ENCODE peak calls at places on chromosomes 4 and X, in nine cellular contexts. W, S, P, I, Z, M, T, L and D are unnamed samples.

GRCh38 chr4:40305329-40306193 is 29.6 kb upstream of the CHRNA9 start:
- DNase-seq in W (no peak), S (no peak), P (no peak), I (no peak), Z (no peak), M (peak; percentile 74), T (no peak), L (no peak), D (no peak)

GRCh38 chr4:125432078-125432477 is 117.3 kb downstream of the FAT4 start:
- DNase-seq in W (no peak), S (no peak), P (no peak), I (no peak), Z (peak; percentile 11), M (no peak), T (peak; percentile 88), L (no peak), D (no peak)

GRCh38 chr4:76458829-76459228 is 23.8 kb downstream of the SHROOM3 start:
- DNase-seq in W (no peak), S (no peak), P (no peak), I (no peak), Z (no peak), M (no peak), T (peak; percentile 56), L (no peak), D (no peak)

GRCh38 chrX:41381685-41382084 is 47.7 kb downstream of the DDX3X start:
- DNase-seq in W (no peak), S (peak; percentile 47), P (peak; percentile 78), I (no peak), Z (peak; percentile 74), M (no peak), T (peak; percentile 61), L (peak; percentile 18), D (no peak)

GRCh38 chrX:151505796-151506195 is 57.7 kb upstream of the PASD1 start:
- DNase-seq in W (no peak), S (no peak), P (no peak), I (no peak), Z (no peak), M (peak; percentile 24), T (peak; percentile 53), L (no peak), D (peak; percentile 11)

GRCh38 chr4:87268401-87268800 is 48.0 kb upstream of the KLHL8 start:
- DNase-seq in W (no peak), S (no peak), P (no peak), I (no peak), Z (no peak), M (no peak), T (no peak), L (no peak), D (no peak)

GRCh38 chr4:88549815-88550214 is 26.2 kb upstream of the PYURF start:
- DNase-seq in W (no peak), S (no peak), P (no peak), I (no peak), Z (no peak), M (no peak), T (no peak), L (no peak), D (no peak)

GRCh38 chrX:2689773-2690666 is 1.1 kb upstream of the CD99 start:
- DNase-seq in W (no peak), S (peak; percentile 83), P (no peak), I (no peak), Z (no peak), M (no peak), T (no peak), L (no peak), D (peak; percentile 65)

GRCh38 chrX:48794993-48795501 is 6.8 kb upstream of the HDAC6 start:
- DNase-seq in W (no peak), S (no peak), P (peak; percentile 77), I (no peak), Z (peak; percentile 55), M (no peak), T (peak; percentile 41), L (no peak), D (no peak)

GRCh38 chr4:38674206-38675144 is 10.5 kb downstream of the KLF3 start:
- DNase-seq in W (no peak), S (no peak), P (no peak), I (no peak), Z (no peak), M (no peak), T (peak; percentile 59), L (no peak), D (peak; percentile 30)

GRCh38 chr4:102772738-102773340 is 12.1 kb upstream of the MANBA start:
- DNase-seq in W (no peak), S (no peak), P (no peak), I (no peak), Z (no peak), M (no peak), T (no peak), L (no peak), D (no peak)

GRCh38 chr4:128349921-128350320 is 62.3 kb upstream of the PGRMC2 start:
- DNase-seq in W (no peak), S (no peak), P (no peak), I (no peak), Z (peak; percentile 36), M (no peak), T (no peak), L (no peak), D (no peak)

GRCh38 chr4:24912252-24913098 is at the start of gene CCDC149:
- DNase-seq in W (no peak), S (peak; percentile 87), P (peak; percentile 93), I (no peak), Z (peak; percentile 81), M (no peak), T (peak; percentile 89), L (peak; percentile 64), D (peak; percentile 95)

GRCh38 chrX:149982310-149982709 is 44.0 kb upstream of the EOLA2 start:
- DNase-seq in W (no peak), S (no peak), P (no peak), I (no peak), Z (no peak), M (no peak), T (peak; percentile 8), L (no peak), D (no peak)

GRCh38 chr4:16667464-16667863 is 231.0 kb downstream of the LDB2 start:
- DNase-seq in W (no peak), S (no peak), P (no peak), I (no peak), Z (peak; percentile 43), M (no peak), T (no peak), L (no peak), D (no peak)

GRCh38 chr4:52750819-52751348 is 341 bp downstream of the ERVMER34-1 start:
- DNase-seq in W (peak; percentile 16), S (peak; percentile 45), P (no peak), I (no peak), Z (peak; percentile 19), M (peak; percentile 32), T (peak; percentile 42), L (no peak), D (peak; percentile 32)

GRCh38 chrX:150966235-150966634 is 16.9 kb upstream of the HMGB3 start:
- DNase-seq in W (no peak), S (no peak), P (peak; percentile 40), I (no peak), Z (no peak), M (no peak), T (no peak), L (no peak), D (no peak)

GRCh38 chrX:53256446-53257041 is 24.8 kb downstream of the IQSEC2 start:
- DNase-seq in W (no peak), S (no peak), P (no peak), I (no peak), Z (no peak), M (no peak), T (peak; percentile 53), L (no peak), D (no peak)

GRCh38 chr4:72951628-72952027 is 117.9 kb downstream of the COX18 start:
- DNase-seq in W (no peak), S (no peak), P (no peak), I (no peak), Z (no peak), M (no peak), T (no peak), L (no peak), D (no peak)

GRCh38 chrX:106999002-106999975 is 723 bp downstream of the MORC4 start:
- DNase-seq in W (peak; percentile 49), S (peak; percentile 62), P (no peak), I (peak; percentile 9), Z (peak; percentile 19), M (peak; percentile 63), T (peak; percentile 60), L (peak; percentile 28), D (peak; percentile 71)

GRCh38 chr4:101790521-101791188 is at the start of gene BANK1:
- DNase-seq in W (peak; percentile 14), S (peak; percentile 63), P (peak; percentile 82), I (no peak), Z (peak; percentile 23), M (peak; percentile 14), T (peak; percentile 86), L (no peak), D (peak; percentile 32)

GRCh38 chrX:40734956-40735317 is 405 bp downstream of the MED14 start:
- DNase-seq in W (no peak), S (no peak), P (no peak), I (no peak), Z (no peak), M (peak; percentile 29), T (no peak), L (no peak), D (peak; percentile 9)

GRCh38 chr4:143359794-143360193 is 23.1 kb downstream of the GAB1 start:
- DNase-seq in W (no peak), S (no peak), P (no peak), I (no peak), Z (no peak), M (peak; percentile 22), T (no peak), L (no peak), D (no peak)

GRCh38 chr4:145298885-145299284 is 118.5 kb upstream of the OTUD4 start:
- DNase-seq in W (no peak), S (no peak), P (no peak), I (no peak), Z (no peak), M (no peak), T (no peak), L (no peak), D (peak; percentile 17)

GRCh38 chr4:173333658-173334084 is 487 bp downstream of the HMGB2 start:
- DNase-seq in W (no peak), S (peak; percentile 80), P (peak; percentile 93), I (peak; percentile 38), Z (peak; percentile 15), M (peak; percentile 52), T (peak; percentile 42), L (peak; percentile 29), D (peak; percentile 58)

GRCh38 chr4:2042207-2042946 is 16.8 kb upstream of the NAT8L start:
- DNase-seq in W (peak; percentile 38), S (peak; percentile 67), P (peak; percentile 78), I (peak; percentile 34), Z (peak; percentile 61), M (peak; percentile 38), T (no peak), L (no peak), D (no peak)

GRCh38 chrX:98371994-98372393 is 1488.3 kb downstream of the RPA4 start:
- DNase-seq in W (no peak), S (no peak), P (no peak), I (no peak), Z (no peak), M (no peak), T (peak; percentile 58), L (no peak), D (no peak)

GRCh38 chr4:80184791-80185756 is 12.2 kb upstream of the PRDM8 start:
- DNase-seq in W (peak; percentile 27), S (no peak), P (peak; percentile 72), I (no peak), Z (peak; percentile 54), M (no peak), T (peak; percentile 8), L (no peak), D (no peak)

GRCh38 chrX:64792598-64793337 is 183.5 kb downstream of the ZC4H2 start:
- DNase-seq in W (no peak), S (no peak), P (no peak), I (no peak), Z (no peak), M (no peak), T (peak; percentile 30), L (no peak), D (no peak)

GRCh38 chr4:117868201-117868600 is 166.1 kb upstream of the NDST3 start:
- DNase-seq in W (no peak), S (no peak), P (no peak), I (no peak), Z (no peak), M (no peak), T (no peak), L (no peak), D (no peak)

GRCh38 chrX:46326161-46326560 is 219.1 kb downstream of the ZNF674 start:
- DNase-seq in W (no peak), S (no peak), P (no peak), I (no peak), Z (no peak), M (no peak), T (peak; percentile 75), L (no peak), D (no peak)